ENCODE peak calls at places on chromosome 18, in six cellular contexts. One of them, this sample, is unnamed.

GRCh38 chr18:13437034-13437433 is 218.5 kb downstream of the LDLRAD4 start:
- DNase-seq in left ventricle myocardium inferior: no peak
- DNase-seq in fibroblast of pulmonary artery: no peak
- DNase-seq in AG04449: no peak
- DNase-seq in adrenal gland: peak
- DNase-seq in A549: no peak
- DNase-seq in this sample: no peak

GRCh38 chr18:66344227-66344626 is 259.7 kb downstream of the CDH19 start:
- DNase-seq in left ventricle myocardium inferior: no peak
- DNase-seq in fibroblast of pulmonary artery: no peak
- DNase-seq in AG04449: no peak
- DNase-seq in adrenal gland: no peak
- DNase-seq in A549: no peak
- DNase-seq in this sample: no peak

GRCh38 chr18:54777118-54777791 is 51.0 kb upstream of the RAB27B start:
- DNase-seq in left ventricle myocardium inferior: no peak
- DNase-seq in fibroblast of pulmonary artery: no peak
- DNase-seq in AG04449: no peak
- DNase-seq in adrenal gland: no peak
- DNase-seq in A549: peak
- DNase-seq in this sample: no peak

GRCh38 chr18:28855524-28855923 is 678.6 kb upstream of the CDH2 start:
- DNase-seq in left ventricle myocardium inferior: no peak
- DNase-seq in fibroblast of pulmonary artery: peak
- DNase-seq in AG04449: no peak
- DNase-seq in adrenal gland: no peak
- DNase-seq in A549: peak
- DNase-seq in this sample: peak

GRCh38 chr18:43405097-43405496 is 127.8 kb upstream of the SYT4 start:
- DNase-seq in left ventricle myocardium inferior: no peak
- DNase-seq in fibroblast of pulmonary artery: peak
- DNase-seq in AG04449: no peak
- DNase-seq in adrenal gland: no peak
- DNase-seq in A549: no peak
- DNase-seq in this sample: no peak

GRCh38 chr18:13246591-13246990 is 28.0 kb downstream of the LDLRAD4 start:
- DNase-seq in left ventricle myocardium inferior: no peak
- DNase-seq in fibroblast of pulmonary artery: no peak
- DNase-seq in AG04449: no peak
- DNase-seq in adrenal gland: no peak
- DNase-seq in A549: no peak
- DNase-seq in this sample: no peak

GRCh38 chr18:5966514-5966913 is 71.2 kb upstream of the TMEM200C start:
- DNase-seq in left ventricle myocardium inferior: no peak
- DNase-seq in fibroblast of pulmonary artery: no peak
- DNase-seq in AG04449: no peak
- DNase-seq in adrenal gland: no peak
- DNase-seq in A549: no peak
- DNase-seq in this sample: no peak

GRCh38 chr18:3217930-3218647 is 1.7 kb downstream of the MYOM1 start:
- DNase-seq in left ventricle myocardium inferior: no peak
- DNase-seq in fibroblast of pulmonary artery: peak
- DNase-seq in AG04449: no peak
- DNase-seq in adrenal gland: no peak
- DNase-seq in A549: peak
- DNase-seq in this sample: no peak

GRCh38 chr18:33020877-33021276 is 248.1 kb upstream of the KLHL14 start:
- DNase-seq in left ventricle myocardium inferior: no peak
- DNase-seq in fibroblast of pulmonary artery: no peak
- DNase-seq in AG04449: no peak
- DNase-seq in adrenal gland: no peak
- DNase-seq in A549: no peak
- DNase-seq in this sample: no peak

GRCh38 chr18:3103576-3103975 is 90.6 kb upstream of the LPIN2 start:
- DNase-seq in left ventricle myocardium inferior: no peak
- DNase-seq in fibroblast of pulmonary artery: peak
- DNase-seq in AG04449: no peak
- DNase-seq in adrenal gland: no peak
- DNase-seq in A549: no peak
- DNase-seq in this sample: no peak

GRCh38 chr18:37260367-37261093 is 305.1 kb downstream of the CELF4 start:
- DNase-seq in left ventricle myocardium inferior: no peak
- DNase-seq in fibroblast of pulmonary artery: no peak
- DNase-seq in AG04449: no peak
- DNase-seq in adrenal gland: no peak
- DNase-seq in A549: no peak
- DNase-seq in this sample: no peak

GRCh38 chr18:79526468-79527460 is 131.0 kb downstream of the NFATC1 start:
- DNase-seq in left ventricle myocardium inferior: no peak
- DNase-seq in fibroblast of pulmonary artery: peak
- DNase-seq in AG04449: no peak
- DNase-seq in adrenal gland: no peak
- DNase-seq in A549: no peak
- DNase-seq in this sample: no peak

GRCh38 chr18:22817844-22818243 is 115.3 kb upstream of the RBBP8 start:
- DNase-seq in left ventricle myocardium inferior: no peak
- DNase-seq in fibroblast of pulmonary artery: peak
- DNase-seq in AG04449: no peak
- DNase-seq in adrenal gland: no peak
- DNase-seq in A549: no peak
- DNase-seq in this sample: no peak

GRCh38 chr18:32308493-32309120 is 118.8 kb downstream of the MEP1B start:
- DNase-seq in left ventricle myocardium inferior: no peak
- DNase-seq in fibroblast of pulmonary artery: peak
- DNase-seq in AG04449: no peak
- DNase-seq in adrenal gland: no peak
- DNase-seq in A549: peak
- DNase-seq in this sample: no peak

GRCh38 chr18:63892544-63892943 is 5.0 kb downstream of the SERPINB2 start:
- DNase-seq in left ventricle myocardium inferior: no peak
- DNase-seq in fibroblast of pulmonary artery: no peak
- DNase-seq in AG04449: no peak
- DNase-seq in adrenal gland: no peak
- DNase-seq in A549: no peak
- DNase-seq in this sample: no peak

GRCh38 chr18:49160075-49160930 is 209.5 kb upstream of the SMAD7 start:
- DNase-seq in left ventricle myocardium inferior: no peak
- DNase-seq in fibroblast of pulmonary artery: no peak
- DNase-seq in AG04449: no peak
- DNase-seq in adrenal gland: no peak
- DNase-seq in A549: no peak
- DNase-seq in this sample: no peak
- H3K4me3 ChIP-seq in left ventricle myocardium inferior: no peak
- H3K4me3 ChIP-seq in fibroblast of pulmonary artery: no peak
- H3K4me3 ChIP-seq in AG04449: no peak
- H3K4me3 ChIP-seq in adrenal gland: no peak
- H3K4me3 ChIP-seq in A549: no peak
- H3K4me3 ChIP-seq in this sample: no peak

GRCh38 chr18:58965930-58966662 is 101.4 kb downstream of the ZNF532 start:
- DNase-seq in left ventricle myocardium inferior: no peak
- DNase-seq in fibroblast of pulmonary artery: no peak
- DNase-seq in AG04449: no peak
- DNase-seq in adrenal gland: no peak
- DNase-seq in A549: no peak
- DNase-seq in this sample: no peak

GRCh38 chr18:58966704-58967103 is 102.0 kb downstream of the ZNF532 start:
- DNase-seq in left ventricle myocardium inferior: no peak
- DNase-seq in fibroblast of pulmonary artery: no peak
- DNase-seq in AG04449: no peak
- DNase-seq in adrenal gland: no peak
- DNase-seq in A549: no peak
- DNase-seq in this sample: no peak

GRCh38 chr18:58962331-58962730 is 97.7 kb downstream of the ZNF532 start:
- DNase-seq in left ventricle myocardium inferior: no peak
- DNase-seq in fibroblast of pulmonary artery: no peak
- DNase-seq in AG04449: no peak
- DNase-seq in adrenal gland: no peak
- DNase-seq in A549: no peak
- DNase-seq in this sample: no peak

GRCh38 chr18:58967643-58968291 is 103.1 kb downstream of the ZNF532 start:
- DNase-seq in left ventricle myocardium inferior: no peak
- DNase-seq in fibroblast of pulmonary artery: peak
- DNase-seq in AG04449: no peak
- DNase-seq in adrenal gland: no peak
- DNase-seq in A549: no peak
- DNase-seq in this sample: no peak

GRCh38 chr18:58965291-58965929 is 100.7 kb downstream of the ZNF532 start:
- DNase-seq in left ventricle myocardium inferior: no peak
- DNase-seq in fibroblast of pulmonary artery: no peak
- DNase-seq in AG04449: no peak
- DNase-seq in adrenal gland: no peak
- DNase-seq in A549: no peak
- DNase-seq in this sample: no peak
- H3K4me3 ChIP-seq in left ventricle myocardium inferior: no peak
- H3K4me3 ChIP-seq in fibroblast of pulmonary artery: no peak
- H3K4me3 ChIP-seq in AG04449: no peak
- H3K4me3 ChIP-seq in adrenal gland: no peak
- H3K4me3 ChIP-seq in A549: no peak
- H3K4me3 ChIP-seq in this sample: no peak

DNA sequence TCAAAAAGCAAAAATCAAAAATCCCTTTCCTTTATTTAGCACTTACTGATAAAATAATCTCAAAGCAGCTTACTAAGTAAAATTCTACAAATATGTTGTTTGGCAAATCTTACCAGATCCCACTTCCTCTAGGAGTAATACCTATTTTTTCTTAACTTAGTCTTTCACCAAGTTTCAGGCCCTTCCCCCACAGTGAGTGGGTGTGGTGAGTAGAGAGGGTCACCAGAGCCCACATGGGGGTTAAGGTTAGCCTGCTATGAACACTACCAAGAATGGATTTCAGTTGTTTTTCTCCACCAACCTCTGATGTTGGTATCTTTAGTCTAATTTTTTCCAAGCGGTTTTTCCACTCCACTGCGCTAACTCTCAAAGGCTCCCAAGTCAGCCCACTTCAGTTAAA is 23.2 kb downstream of the PIAS2 start:
- DNase-seq in left ventricle myocardium inferior: no peak
- DNase-seq in fibroblast of pulmonary artery: no peak
- DNase-seq in AG04449: no peak
- DNase-seq in adrenal gland: no peak
- DNase-seq in A549: no peak
- DNase-seq in this sample: no peak
- H3K4me3 ChIP-seq in left ventricle myocardium inferior: no peak
- H3K4me3 ChIP-seq in fibroblast of pulmonary artery: no peak
- H3K4me3 ChIP-seq in AG04449: no peak
- H3K4me3 ChIP-seq in adrenal gland: no peak
- H3K4me3 ChIP-seq in A549: no peak
- H3K4me3 ChIP-seq in this sample: no peak

GRCh38 chr18:8800445-8800844 is 95.1 kb downstream of the MTCL1 start:
- DNase-seq in left ventricle myocardium inferior: no peak
- DNase-seq in fibroblast of pulmonary artery: peak
- DNase-seq in AG04449: peak
- DNase-seq in adrenal gland: no peak
- DNase-seq in A549: peak
- DNase-seq in this sample: peak
- H3K4me3 ChIP-seq in left ventricle myocardium inferior: no peak
- H3K4me3 ChIP-seq in fibroblast of pulmonary artery: peak
- H3K4me3 ChIP-seq in AG04449: no peak
- H3K4me3 ChIP-seq in adrenal gland: no peak
- H3K4me3 ChIP-seq in A549: no peak
- H3K4me3 ChIP-seq in this sample: no peak

DNA sequence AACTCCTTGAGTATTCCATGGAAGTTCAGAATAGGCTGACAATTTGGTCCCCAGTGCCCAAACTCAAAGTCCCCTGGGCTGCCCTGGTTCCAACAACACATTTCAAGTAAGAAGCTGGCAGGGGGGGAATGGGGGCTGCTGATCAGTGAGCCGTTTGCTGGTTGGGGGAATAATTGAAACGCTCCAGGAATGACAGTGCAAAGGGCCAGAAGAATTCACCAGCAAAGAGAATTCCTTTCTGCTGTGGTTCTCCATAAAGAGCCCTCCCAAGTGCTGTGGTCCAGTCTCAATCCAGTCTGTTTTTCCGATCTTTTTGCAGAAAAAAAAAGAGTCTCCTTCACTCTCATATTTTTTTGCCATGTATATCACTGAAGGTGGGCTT is 95.1 kb upstream of the THOC1 start:
- DNase-seq in left ventricle myocardium inferior: no peak
- DNase-seq in fibroblast of pulmonary artery: no peak
- DNase-seq in AG04449: peak
- DNase-seq in adrenal gland: no peak
- DNase-seq in A549: no peak
- DNase-seq in this sample: peak
- H3K4me3 ChIP-seq in left ventricle myocardium inferior: no peak
- H3K4me3 ChIP-seq in fibroblast of pulmonary artery: no peak
- H3K4me3 ChIP-seq in AG04449: no peak
- H3K4me3 ChIP-seq in adrenal gland: no peak
- H3K4me3 ChIP-seq in A549: no peak
- H3K4me3 ChIP-seq in this sample: no peak

This sample was measured in skeletal muscle cell.